ENCODE peak calls at places on chromosomes 6 and 20, in four cellular contexts. P, F, N and W are unnamed samples.

GRCh38 chr6:562052-562676 is 94.7 kb downstream of the HUS1B start:
- DNase-seq in F (no peak), P (no peak), N (no peak), W (no peak)

GRCh38 chr6:113856011-113856551 is 1.1 kb upstream of the MARCKS start:
- DNase-seq in N (no peak), P (no peak), F (no peak), W (no peak)

GRCh38 chr20:63697357-63697867 is 960 bp downstream of the TNFRSF6B start:
- DNase-seq in N (no peak), F (no peak), P (no peak), W (no peak)

GRCh38 chr20:25056601-25057233 is 1.2 kb downstream of the ACSS1 start:
- DNase-seq in N (no peak), F (no peak), P (no peak), W (no peak)

GRCh38 chr6:82268301-82268846 is 20.8 kb upstream of the IBTK start:
- DNase-seq in N (no peak), P (no peak), F (no peak), W (no peak)

GRCh38 chr6:72081880-72082279 is 195.5 kb downstream of the RIMS1 start:
- DNase-seq in F (no peak), P (no peak), N (no peak), W (no peak)

GRCh38 chr6:131107166-131107565 is 28.1 kb upstream of the AKAP7 start:
- DNase-seq in P (peak; percentile 80), N (no peak), F (no peak), W (no peak)

GRCh38 chr20:23606652-23607049 is 934 bp upstream of the CST9 start:
- DNase-seq in F (peak; percentile 68), N (peak; percentile 91), P (peak; percentile 77), W (no peak)

GRCh38 chr6:34177181-34177591 is 31.3 kb upstream of the GRM4 start:
- DNase-seq in N (no peak), F (no peak), P (no peak), W (no peak)

GRCh38 chr6:40106840-40107239 is 172.6 kb upstream of the MOCS1 start:
- DNase-seq in F (no peak), P (no peak), N (no peak), W (no peak)

GRCh38 chr6:144599615-144600014 is 314.5 kb downstream of the UTRN start:
- DNase-seq in N (no peak), P (no peak), F (no peak), W (no peak)
- TF ChIP-seq ETV6 in N (no peak), P (no peak), F (no peak), W (no peak)

DNA sequence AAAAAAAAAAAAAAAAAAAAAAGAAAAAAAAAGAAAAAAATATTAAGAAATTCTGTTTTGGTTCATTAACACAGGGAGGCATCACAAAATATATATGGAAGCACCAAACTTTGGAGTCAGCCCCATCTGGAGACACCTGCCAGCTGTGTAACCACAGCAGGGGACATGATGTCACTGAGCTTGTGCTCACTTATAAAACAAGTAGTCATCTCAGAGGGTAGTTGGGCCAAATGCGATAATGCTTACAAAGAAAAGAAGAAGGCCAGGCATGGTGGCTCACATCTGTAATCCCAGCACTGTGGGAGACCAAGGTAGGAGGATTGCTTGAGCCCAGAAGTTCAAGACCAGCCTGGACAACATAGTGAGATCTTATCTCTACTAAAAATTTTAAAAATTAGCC is 1.1 kb upstream of the BNIP5 start:
- DNase-seq in F (no peak), N (no peak), P (no peak), W (no peak)
- TF ChIP-seq ETV6 in F (no peak), N (no peak), P (no peak), W (no peak)

GRCh38 chr6:169784941-169785340 is 33.5 kb downstream of the ERMARD start:
- DNase-seq in F (no peak), N (no peak), P (no peak), W (no peak)
- TF ChIP-seq ETV6 in F (no peak), N (no peak), P (no peak), W (no peak)

GRCh38 chr6:154614641-154615040 is 104.2 kb upstream of the CNKSR3 start:
- DNase-seq in N (no peak), P (no peak), F (no peak), W (no peak)

GRCh38 chr6:154613137-154613676 is 102.7 kb upstream of the CNKSR3 start:
- DNase-seq in P (no peak), F (peak; percentile 28), N (no peak), W (no peak)

GRCh38 chr6:154615483-154616025 is 105.1 kb upstream of the CNKSR3 start:
- DNase-seq in F (peak; percentile 60), P (peak; percentile 35), N (peak; percentile 24), W (no peak)

GRCh38 chr6:154611847-154612246 is 101.4 kb upstream of the CNKSR3 start:
- DNase-seq in N (no peak), P (no peak), F (no peak), W (no peak)

GRCh38 chr6:154614101-154614500 is 103.6 kb upstream of the CNKSR3 start:
- DNase-seq in P (no peak), N (no peak), F (no peak), W (no peak)
- TF ChIP-seq ETV6 in P (no peak), N (no peak), F (no peak), W (no peak)